ENCODE peak calls at places on chromosomes 2 and 18, in ten cellular contexts. P, M, N, R, J, H, U, B, S and O are unnamed samples. For H3K36me3, the result is how much of the 10 kb centered on the place peaks cover.

GRCh38 chr2:74658516-74658915 is 4.5 kb downstream of the SEMA4F start:
- DNase-seq in P (no peak), M (no peak), N (no peak), R (no peak), J (no peak), H (no peak), U (peak), B (no peak), S (no peak), O (no peak)

GRCh38 chr2:42087137-42087856 is 39.5 kb downstream of the PKDCC start:
- DNase-seq in P (no peak), M (no peak), N (no peak), R (no peak), J (no peak), H (no peak), U (no peak), B (no peak), S (no peak), O (no peak)

GRCh38 chr2:55965966-55966365 is 42.4 kb upstream of the EFEMP1 start:
- DNase-seq in P (no peak), M (no peak), N (no peak), R (no peak), J (no peak), H (no peak), U (no peak), B (no peak), S (no peak), O (no peak)

GRCh38 chr18:3053081-3053480 is 40.1 kb upstream of the LPIN2 start:
- DNase-seq in P (no peak), M (no peak), N (no peak), R (no peak), J (no peak), H (no peak), U (no peak), B (no peak), S (no peak), O (no peak)

GRCh38 chr2:72572501-72572900 is 253.3 kb downstream of the EXOC6B start:
- DNase-seq in P (no peak), M (no peak), N (no peak), R (no peak), J (no peak), H (no peak), U (no peak), B (peak), S (no peak), O (no peak)

GRCh38 chr2:128536925-128537620 is 218.4 kb upstream of the HS6ST1 start:
- DNase-seq in P (no peak), M (no peak), N (no peak), R (no peak), J (peak), H (no peak), U (peak), B (peak), S (no peak), O (no peak)

GRCh38 chr18:74290831-74291770 is 662 bp downstream of the CYB5A start:
- DNase-seq in P (peak), M (no peak), N (no peak), R (peak), J (peak), H (no peak), U (no peak), B (no peak), S (no peak), O (peak)

GRCh38 chr2:234249873-234250272 is 199.4 kb downstream of the SPP2 start:
- DNase-seq in P (no peak), M (no peak), N (no peak), R (no peak), J (no peak), H (no peak), U (peak), B (peak), S (no peak), O (no peak)

GRCh38 chr2:171811229-171811628 is 82.8 kb downstream of the SLC25A12 start:
- DNase-seq in P (no peak), M (no peak), N (no peak), R (no peak), J (no peak), H (no peak), U (peak), B (peak), S (no peak), O (no peak)

GRCh38 chr2:176533505-176534193 is 264.4 kb downstream of the MTX2 start:
- DNase-seq in P (no peak), M (no peak), N (no peak), R (no peak), J (no peak), H (no peak), U (no peak), B (no peak), S (no peak), O (no peak)

GRCh38 chr18:30359521-30359920 is 683.0 kb downstream of the DSC3 start:
- DNase-seq in P (no peak), M (no peak), N (no peak), R (no peak), J (no peak), H (no peak), U (no peak), B (no peak), S (no peak), O (no peak)

GRCh38 chr2:133504566-133505505 is 63.4 kb downstream of the NCKAP5 start:
- DNase-seq in P (peak), M (peak), N (peak), R (peak), J (peak), H (no peak), U (peak), B (peak), S (peak), O (peak)

GRCh38 chr2:186274936-186275575 is 211.0 kb upstream of the ZC3H15 start:
- DNase-seq in P (no peak), M (no peak), N (no peak), R (no peak), J (no peak), H (no peak), U (peak), B (peak), S (no peak), O (no peak)

GRCh38 chr2:38512211-38512610 is 90.5 kb downstream of the HNRNPLL start:
- DNase-seq in P (no peak), M (no peak), N (no peak), R (peak), J (no peak), H (no peak), U (no peak), B (no peak), S (no peak), O (no peak)

GRCh38 chr2:38515155-38516074 is 87.3 kb downstream of the HNRNPLL start:
- DNase-seq in P (peak), M (no peak), N (peak), R (peak), J (no peak), H (peak), U (peak), B (no peak), S (peak), O (peak)

GRCh38 chr2:38517284-38517683 is 85.4 kb downstream of the HNRNPLL start:
- DNase-seq in P (no peak), M (no peak), N (no peak), R (peak), J (no peak), H (no peak), U (no peak), B (no peak), S (no peak), O (no peak)

GRCh38 chr2:38516122-38516521 is 86.6 kb downstream of the HNRNPLL start:
- DNase-seq in P (no peak), M (no peak), N (no peak), R (no peak), J (no peak), H (no peak), U (no peak), B (no peak), S (no peak), O (no peak)

GRCh38 chr2:38514603-38515154 is 88.0 kb downstream of the HNRNPLL start:
- DNase-seq in P (no peak), M (no peak), N (no peak), R (no peak), J (no peak), H (no peak), U (no peak), B (no peak), S (no peak), O (no peak)
- H3K27ac ChIP-seq in P (peak), M (peak), N (no peak), R (no peak), J (no peak), H (peak), U (no peak), B (no peak), S (peak), O (no peak)

DNA sequence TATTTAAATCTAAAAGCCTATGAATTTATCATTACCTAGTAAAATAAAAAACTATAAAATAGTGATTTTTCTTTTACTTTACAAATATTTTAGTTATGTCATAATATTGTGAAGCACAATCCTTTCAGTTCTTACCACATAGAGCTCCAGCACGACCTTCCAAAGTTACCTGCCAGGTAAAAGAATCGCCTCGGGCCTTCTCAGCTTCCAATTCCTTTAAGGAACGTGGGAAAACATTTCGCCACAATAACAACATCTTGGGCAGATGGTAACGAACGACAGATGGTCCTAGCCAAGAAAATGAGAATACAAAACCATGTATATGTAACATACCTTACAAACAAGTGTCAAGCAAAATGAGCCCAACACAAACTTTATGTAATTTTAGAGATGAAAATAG is 23.7 kb downstream of the HEATR5B start:
- DNase-seq in P (no peak), M (no peak), N (no peak), R (no peak), J (no peak), H (no peak), U (no peak), B (no peak), S (no peak), O (no peak)
- H3K36me3 ChIP-seq in P (half or more), M (half or more), N (half or more), R (under half), J (under half), H (half or more), U (under half), B (under half), S (half or more), O (half or more)

DNA sequence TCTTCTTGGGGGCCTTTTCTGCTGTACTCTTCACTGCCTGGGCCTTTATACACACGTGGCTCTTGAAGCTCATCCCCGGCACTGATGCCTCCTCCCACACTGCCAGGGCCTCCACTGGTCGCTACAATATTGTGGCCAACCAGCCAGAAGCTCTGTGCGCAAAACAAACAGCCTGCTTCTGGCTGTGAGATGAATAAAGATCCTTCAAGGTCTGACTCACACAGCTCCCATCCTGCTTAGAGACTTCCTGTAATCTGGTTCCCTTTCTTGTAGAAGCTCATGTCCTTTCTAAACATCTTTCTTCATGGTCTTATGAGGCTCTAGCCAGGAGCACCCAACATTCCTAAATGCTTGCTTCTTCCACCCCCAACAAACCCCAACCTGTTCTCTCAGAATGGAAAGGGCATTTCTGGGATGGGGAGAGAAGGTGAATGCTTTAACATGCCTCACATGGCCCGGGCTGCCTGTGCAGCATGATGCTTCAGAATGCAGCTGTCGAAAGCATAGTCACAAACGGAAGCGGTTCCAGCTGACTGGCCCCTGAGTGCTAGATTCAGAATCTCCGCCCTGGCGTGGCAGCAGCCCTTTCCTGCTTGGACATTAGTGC is 24.6 kb downstream of the NRP2 start:
- DNase-seq in P (peak), M (peak), N (peak), R (no peak), J (peak), H (no peak), U (peak), B (peak), S (peak), O (no peak)
- H3K27ac ChIP-seq in P (peak), M (peak), N (peak), R (peak), J (peak), H (no peak), U (peak), B (peak), S (peak), O (peak)

DNA sequence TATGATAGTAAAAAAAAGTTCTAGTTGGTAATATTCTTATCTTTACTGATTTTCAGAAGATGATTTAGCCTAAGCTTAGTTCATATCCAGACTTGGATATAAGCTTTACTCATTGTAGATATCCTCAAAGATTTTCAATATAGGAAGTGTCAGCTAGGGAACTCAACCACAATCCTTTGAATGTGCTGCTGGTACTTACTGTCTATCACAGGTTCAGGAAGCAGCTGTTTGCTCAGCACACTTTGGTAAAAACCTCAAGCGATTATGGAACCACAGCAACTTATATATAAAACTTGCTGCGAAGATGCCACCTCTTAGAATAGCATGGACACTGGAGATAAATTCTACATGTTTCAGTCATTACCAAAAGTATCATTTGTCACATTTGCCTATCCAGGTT is 60.1 kb upstream of the TNFRSF11A start:
- DNase-seq in P (no peak), M (no peak), N (no peak), R (no peak), J (no peak), H (no peak), U (no peak), B (no peak), S (no peak), O (no peak)
- H3K36me3 ChIP-seq in P (half or more), M (half or more), N (half or more), R (under half), J (under half), H (half or more), U (under half), B (half or more), S (half or more), O (under half)

DNA sequence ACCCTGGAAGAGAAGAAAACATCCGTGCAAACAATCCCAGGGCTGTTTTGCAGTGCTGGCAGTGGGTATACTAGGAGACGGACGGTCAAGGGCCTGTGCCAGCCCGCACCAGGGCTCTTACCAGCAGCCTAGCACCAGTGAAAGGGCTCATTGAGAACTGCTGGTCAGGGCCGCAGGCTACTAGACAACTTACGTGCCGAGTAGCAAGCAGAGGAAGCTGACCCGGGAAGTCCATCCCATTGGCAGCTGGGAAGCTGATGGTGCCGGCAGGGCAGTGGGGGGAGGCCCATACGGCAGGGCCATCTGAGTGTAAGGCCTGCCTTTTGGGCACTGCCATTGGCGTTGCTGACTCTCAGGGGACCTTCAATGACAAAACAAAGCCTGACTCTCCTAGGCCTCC is 20.6 kb downstream of the EFR3B start:
- DNase-seq in P (no peak), M (no peak), N (no peak), R (no peak), J (no peak), H (no peak), U (no peak), B (no peak), S (no peak), O (peak)
- H3K27ac ChIP-seq in P (peak), M (no peak), N (peak), R (no peak), J (no peak), H (no peak), U (no peak), B (no peak), S (peak), O (no peak)

GRCh38 chr2:20641123-20641985 is 9.5 kb downstream of the HS1BP3 start:
- DNase-seq in P (peak), M (peak), N (peak), R (peak), J (peak), H (no peak), U (peak), B (no peak), S (peak), O (no peak)

GRCh38 chr2:20643060-20643459 is 7.8 kb downstream of the HS1BP3 start:
- DNase-seq in P (peak), M (no peak), N (peak), R (peak), J (no peak), H (no peak), U (no peak), B (no peak), S (no peak), O (no peak)

GRCh38 chr2:20643826-20644225 is 7.1 kb downstream of the HS1BP3 start:
- DNase-seq in P (no peak), M (no peak), N (no peak), R (no peak), J (no peak), H (no peak), U (no peak), B (no peak), S (no peak), O (no peak)

GRCh38 chr2:20640411-20641122 is 10.3 kb downstream of the HS1BP3 start:
- DNase-seq in P (peak), M (peak), N (peak), R (no peak), J (no peak), H (no peak), U (no peak), B (no peak), S (peak), O (no peak)

GRCh38 chr2:20642026-20642971 is 8.6 kb downstream of the HS1BP3 start:
- DNase-seq in P (peak), M (peak), N (peak), R (peak), J (peak), H (peak), U (peak), B (peak), S (peak), O (peak)
- H3K36me3 ChIP-seq in P (half or more), M (half or more), N (half or more), R (under half), J (under half), H (under half), U (under half), B (under half), S (half or more), O (under half)

DNA sequence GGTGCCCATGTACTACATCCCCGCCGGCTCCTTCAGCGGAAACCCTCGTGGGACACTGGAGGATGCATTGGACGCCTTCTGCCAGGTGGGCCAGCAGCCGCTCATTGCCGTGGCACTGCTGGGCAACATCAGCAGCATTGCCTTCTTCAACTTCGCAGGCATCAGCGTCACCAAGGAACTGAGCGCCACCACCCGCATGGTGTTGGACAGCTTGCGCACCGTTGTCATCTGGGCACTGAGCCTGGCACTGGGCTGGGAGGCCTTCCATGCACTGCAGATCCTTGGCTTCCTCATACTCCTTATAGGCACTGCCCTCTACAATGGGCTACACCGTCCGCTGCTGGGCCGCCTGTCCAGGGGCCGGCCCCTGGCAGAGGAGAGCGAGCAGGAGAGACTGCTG is 7.8 kb upstream of the CENPA start:
- DNase-seq in P (no peak), M (no peak), N (no peak), R (peak), J (no peak), H (no peak), U (no peak), B (no peak), S (no peak), O (no peak)
- H3K27ac ChIP-seq in P (no peak), M (no peak), N (no peak), R (no peak), J (no peak), H (no peak), U (no peak), B (no peak), S (no peak), O (no peak)

DNA sequence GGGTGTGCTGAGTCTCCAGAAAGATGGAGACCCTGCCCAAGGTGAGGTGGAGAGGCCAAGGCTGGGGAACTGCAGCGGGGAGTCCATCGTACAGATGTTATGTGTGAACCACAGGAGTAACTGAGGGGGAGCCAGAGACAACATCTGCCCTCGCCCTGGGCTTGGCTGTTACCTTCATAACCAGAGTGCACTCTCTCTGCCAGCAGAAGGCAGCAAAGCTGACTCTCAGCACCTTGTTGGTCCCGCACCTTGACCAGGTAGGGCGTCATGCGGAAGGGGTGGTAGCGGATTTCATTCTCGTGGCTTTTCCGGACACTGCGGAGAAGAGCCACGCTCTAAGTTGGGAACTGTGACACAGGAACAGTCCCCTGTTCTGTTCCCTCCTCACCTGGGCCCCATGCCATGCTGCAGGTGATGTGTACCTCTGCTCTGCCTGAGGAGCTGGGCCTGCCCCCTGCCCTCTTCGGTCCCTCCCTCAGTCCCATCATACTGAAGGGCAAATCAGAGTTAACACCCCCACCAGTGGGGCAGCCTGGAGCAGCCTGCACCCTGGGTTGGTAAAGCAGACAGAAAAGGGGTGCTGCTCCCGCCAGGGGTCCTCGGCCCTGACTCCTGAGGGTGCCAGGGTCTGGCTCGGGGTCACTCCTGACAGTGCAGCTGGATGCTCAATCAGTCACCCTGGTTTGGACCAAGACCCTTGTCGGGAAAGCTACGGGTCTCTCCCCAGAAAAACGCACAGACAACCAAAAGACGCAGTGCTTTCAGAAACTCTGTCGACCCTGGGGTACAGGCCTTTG is 20.3 kb downstream of the PER2 start:
- DNase-seq in P (no peak), M (no peak), N (peak), R (no peak), J (peak), H (no peak), U (no peak), B (no peak), S (peak), O (no peak)
- H3K36me3 ChIP-seq in P (half or more), M (half or more), N (half or more), R (under half), J (under half), H (under half), U (under half), B (half or more), S (half or more), O (half or more)